ENCODE peak calls at places on chromosomes 1 and 21, in seven cellular contexts. M is BE2C, F is NAMALWA, S is nephron progenitor cell, G is brain microvascular endothelial cell, Q is HS-5, K is left ventricle myocardium inferior. E is an unnamed sample.

GRCh38 chr1:236107121-236107907 is 35.0 kb upstream of the GPR137B start:
- DNase-seq in S (no peak), G (no peak), F (no peak), K (no peak), M (no peak), Q (no peak), E (no peak)

GRCh38 chr1:158022554-158023278 is 29.3 kb downstream of the KIRREL1 start:
- DNase-seq in F (no peak), G (no peak), Q (no peak), K (no peak), M (no peak), S (no peak), E (no peak)

GRCh38 chr1:203340112-203340804 is 10.7 kb downstream of the FMOD start:
- DNase-seq in M (peak), K (peak), F (peak), G (peak), Q (peak), S (peak), E (peak)

GRCh38 chr1:212004888-212005287 is 30.5 kb downstream of the INTS7 start:
- DNase-seq in F (no peak), S (no peak), M (no peak), K (no peak), Q (no peak), G (no peak), E (no peak)

GRCh38 chr1:51833700-51834099 is 44.8 kb downstream of the NRDC start:
- DNase-seq in M (no peak), K (no peak), G (no peak), S (no peak), F (no peak), Q (no peak), E (no peak)

GRCh38 chr1:185719021-185719420 is 15.2 kb upstream of the HMCN1 start:
- DNase-seq in K (no peak), F (no peak), M (no peak), Q (peak), G (peak), S (peak), E (peak)

GRCh38 chr1:164590592-164590991 is 31.6 kb downstream of the PBX1 start:
- DNase-seq in G (no peak), K (no peak), F (no peak), M (no peak), Q (no peak), S (no peak), E (no peak)

GRCh38 chr1:61606448-61607312 is 118.3 kb downstream of the TM2D1 start:
- DNase-seq in K (peak), S (no peak), G (peak), M (no peak), Q (no peak), F (no peak), E (no peak)

GRCh38 chr1:231676487-231676886 is 49.9 kb downstream of the DISC1 start:
- DNase-seq in M (no peak), K (no peak), Q (no peak), G (no peak), S (no peak), F (no peak), E (no peak)

GRCh38 chr1:1463312-1463711 is 8.3 kb upstream of the ATAD3B start:
- DNase-seq in Q (no peak), G (no peak), S (no peak), K (no peak), M (no peak), F (no peak), E (no peak)

GRCh38 chr1:46166521-46167462 is 8.1 kb upstream of the TSPAN1 start:
- DNase-seq in Q (no peak), F (no peak), K (peak), S (no peak), M (no peak), G (no peak), E (no peak)

GRCh38 chr1:153533689-153534201 is 2.0 kb downstream of the S100A6 start:
- DNase-seq in M (peak), Q (peak), F (no peak), S (no peak), K (peak), G (peak), E (peak)

GRCh38 chr1:6538958-6539357 is 15.4 kb downstream of the NOL9 start:
- DNase-seq in M (no peak), S (no peak), G (peak), F (no peak), K (no peak), Q (no peak), E (no peak)

GRCh38 chr1:41666991-41667631 is 182.6 kb upstream of the EDN2 start:
- DNase-seq in Q (no peak), G (no peak), S (no peak), K (no peak), F (peak), M (no peak), E (peak)

GRCh38 chr21:30268608-30269197 is 14.0 kb downstream of the KRTAP24-1 start:
- DNase-seq in F (peak), K (no peak), M (peak), Q (no peak), S (no peak), G (no peak), E (no peak)

GRCh38 chr21:25997788-25998611 is 172.6 kb downstream of the APP start:
- DNase-seq in Q (no peak), S (no peak), M (no peak), G (no peak), K (no peak), F (no peak), E (no peak)

GRCh38 chr21:44019568-44019958 is 7.5 kb downstream of the TRAPPC10 start:
- DNase-seq in S (no peak), Q (no peak), M (no peak), G (no peak), F (no peak), K (no peak), E (no peak)

GRCh38 chr21:27649746-27650145 is 682.9 kb upstream of the ADAMTS5 start:
- DNase-seq in Q (no peak), G (no peak), S (no peak), K (no peak), F (no peak), M (no peak), E (no peak)

GRCh38 chr1:228860911-228861829 is 125.9 kb downstream of the RHOU start:
- DNase-seq in K (no peak), Q (peak), F (no peak), S (peak), M (no peak), G (peak), E (peak)

GRCh38 chr1:37474697-37475379 is 458 bp downstream of the ZC3H12A start:
- DNase-seq in F (peak), G (no peak), M (no peak), S (peak), Q (no peak), K (no peak), E (no peak)

GRCh38 chr1:177996957-177997356 is 27.1 kb upstream of the SEC16B start:
- DNase-seq in G (no peak), M (no peak), S (no peak), Q (no peak), F (no peak), K (no peak), E (no peak)

GRCh38 chr1:208475449-208475848 is 231.3 kb upstream of the PLXNA2 start:
- DNase-seq in K (no peak), Q (no peak), F (no peak), M (peak), S (no peak), G (no peak), E (no peak)

GRCh38 chr1:110265186-110265585 is 55.1 kb downstream of the KCNC4 start:
- DNase-seq in M (no peak), G (no peak), F (no peak), S (no peak), K (no peak), Q (no peak), E (no peak)

GRCh38 chr1:177181631-177182291 is 11.0 kb downstream of the BRINP2 start:
- DNase-seq in F (peak), K (peak), G (peak), M (peak), S (peak), Q (no peak), E (peak)

GRCh38 chr1:55337801-55338447 is 122.8 kb upstream of the USP24 start:
- DNase-seq in G (peak), F (peak), M (peak), K (no peak), S (no peak), Q (no peak), E (peak)

GRCh38 chr1:58927026-58927721 is 143.3 kb upstream of the JUN start:
- DNase-seq in K (no peak), F (no peak), S (no peak), G (no peak), Q (no peak), M (no peak), E (no peak)

GRCh38 chr1:40133839-40134238 is 27.3 kb upstream of the RLF start:
- DNase-seq in K (no peak), F (no peak), G (no peak), M (no peak), Q (no peak), S (no peak), E (no peak)

GRCh38 chr1:67159233-67159632 is 7.0 kb upstream of the IL23R start:
- DNase-seq in M (no peak), G (no peak), K (no peak), S (no peak), F (no peak), Q (no peak), E (no peak)